ENCODE peak calls at places on chromosomes 5 and 9, in five cellular contexts. P is breast epithelium, T is NCI-H1092, F is colonic mucosa, H is posterior vena cava. B is an unnamed sample.

GRCh38 chr5:2617461-2617860 is 134.0 kb downstream of the IRX2 start:
- DNase-seq in P (no peak), T (no peak), F (no peak), H (no peak), B (no peak)

GRCh38 chr5:112232651-112233050 is 186.4 kb downstream of the EPB41L4A start:
- DNase-seq in P (no peak), T (no peak), F (peak; percentile 53), H (no peak), B (no peak)

GRCh38 chr9:128913048-128913900 is 7.5 kb upstream of the PHYHD1 start:
- DNase-seq in P (no peak), T (no peak), F (no peak), H (no peak), B (no peak)

GRCh38 chr5:140556438-140556837 is 835 bp downstream of the SRA1 start:
- DNase-seq in P (no peak), T (no peak), F (no peak), H (no peak), B (no peak)

GRCh38 chr5:10904862-10905432 is 143.9 kb upstream of the DAP start:
- DNase-seq in P (no peak), T (no peak), F (no peak), H (no peak), B (no peak)

GRCh38 chr5:117652001-117652639 is 1077.5 kb upstream of the SEMA6A start:
- DNase-seq in P (no peak), T (no peak), F (no peak), H (no peak), B (no peak)

GRCh38 chr5:137516251-137516797 is 17.2 kb upstream of the SPOCK1 start:
- DNase-seq in P (no peak), T (no peak), F (no peak), H (no peak), B (no peak)

GRCh38 chr9:97845130-97845529 is 7.9 kb upstream of the FOXE1 start:
- DNase-seq in P (no peak), T (no peak), F (no peak), H (no peak), B (no peak)

GRCh38 chr5:91207248-91207647 is 175.9 kb downstream of the ARRDC3 start:
- DNase-seq in P (no peak), T (no peak), F (no peak), H (no peak), B (no peak)

GRCh38 chr9:99264070-99264469 is 42.0 kb downstream of the SEC61B start:
- DNase-seq in P (no peak), T (no peak), F (no peak), H (no peak), B (no peak)